ENCODE peak calls at places on chromosomes 11 and 22, in four cellular contexts. K is HS-27A; M is naive thymus-derived CD8-positive, alpha-beta T cell; F is GM06990. W is an unnamed sample.

GRCh38 chr11:4482445-4482844 is at the start of gene OR52K1:
- DNase-seq in K (no peak), M (no peak), F (no peak), W (no peak)

GRCh38 chr11:1197431-1197885 is 25.4 kb upstream of the MUC5B start:
- DNase-seq in K (no peak), M (no peak), F (peak), W (no peak)

GRCh38 chr22:50253941-50254340 is 2.9 kb upstream of the HDAC10 start:
- DNase-seq in K (no peak), M (no peak), F (peak), W (no peak)

GRCh38 chr11:101034076-101034475 is 95.5 kb downstream of the PGR start:
- DNase-seq in K (no peak), M (no peak), F (no peak), W (no peak)

GRCh38 chr11:62599909-62600308 is 1.8 kb downstream of the MTA2 start:
- DNase-seq in K (no peak), M (no peak), F (no peak), W (no peak)

GRCh38 chr11:103529217-103529684 is 420.0 kb downstream of the DYNC2H1 start:
- DNase-seq in K (peak), M (no peak), F (no peak), W (peak)

GRCh38 chr11:59158206-59159068 is 13.5 kb upstream of the DTX4 start:
- DNase-seq in K (no peak), M (peak), F (no peak), W (peak)

GRCh38 chr11:134741453-134742227 is 329.6 kb upstream of the B3GAT1 start:
- DNase-seq in K (no peak), M (no peak), F (no peak), W (no peak)

GRCh38 chr11:111460752-111461305 is 51.4 kb downstream of the BTG4 start:
- DNase-seq in K (no peak), M (no peak), F (no peak), W (no peak)

GRCh38 chr11:109993786-109994185 is 99.4 kb upstream of the ZC3H12C start:
- DNase-seq in K (no peak), M (no peak), F (no peak), W (no peak)

GRCh38 chr11:69312418-69313399 is 18.8 kb downstream of the MYEOV start:
- DNase-seq in K (no peak), M (no peak), F (no peak), W (no peak)

GRCh38 chr22:35399114-35399677 is 744 bp upstream of the MCM5 start:
- DNase-seq in K (no peak), M (no peak), F (peak), W (no peak)

GRCh38 chr11:75338516-75339218 is 12.8 kb downstream of the ARRB1 start:
- DNase-seq in K (no peak), M (no peak), F (no peak), W (no peak)